ENCODE peak calls at places on chromosomes 4 and X, in four cellular contexts. One of them, this sample, is unnamed.

GRCh38 chrX:49037883-49038475 is 5.2 kb downstream of the TFE3 start:
- DNase-seq in esophagus muscularis mucosa: no peak
- DNase-seq in upper lobe of left lung: no peak
- DNase-seq in HCT116: no peak
- DNase-seq in this sample: no peak

GRCh38 chrX:71950066-71950465 is 39.4 kb downstream of the NHSL2 start:
- DNase-seq in upper lobe of left lung: no peak
- DNase-seq in HCT116: no peak
- DNase-seq in esophagus muscularis mucosa: no peak
- DNase-seq in this sample: no peak

GRCh38 chrX:136214551-136214950 is 36.6 kb downstream of the MAP7D3 start:
- DNase-seq in HCT116: no peak
- DNase-seq in upper lobe of left lung: no peak
- DNase-seq in esophagus muscularis mucosa: no peak
- DNase-seq in this sample: no peak

GRCh38 chr4:78775278-78776030 is 696 bp upstream of the BMP2K start:
- DNase-seq in HCT116: peak; percentile 46
- DNase-seq in upper lobe of left lung: peak; percentile 88
- DNase-seq in esophagus muscularis mucosa: peak; percentile 98
- DNase-seq in this sample: peak; percentile 84

GRCh38 chr4:150789864-150790263 is 207.9 kb downstream of the MAB21L2 start:
- DNase-seq in HCT116: no peak
- DNase-seq in esophagus muscularis mucosa: no peak
- DNase-seq in upper lobe of left lung: no peak
- DNase-seq in this sample: no peak

GRCh38 chrX:150767475-150768131 is 74.4 kb downstream of the MTMR1 start:
- DNase-seq in upper lobe of left lung: no peak
- DNase-seq in HCT116: no peak
- DNase-seq in esophagus muscularis mucosa: no peak
- DNase-seq in this sample: no peak

GRCh38 chr4:2942037-2942531 is 21.1 kb downstream of the NOP14 start:
- DNase-seq in upper lobe of left lung: no peak
- DNase-seq in esophagus muscularis mucosa: no peak
- DNase-seq in HCT116: no peak
- DNase-seq in this sample: peak; percentile 15

GRCh38 chr4:4507923-4508322 is 33.9 kb downstream of the STX18 start:
- DNase-seq in upper lobe of left lung: no peak
- DNase-seq in esophagus muscularis mucosa: no peak
- DNase-seq in HCT116: peak; percentile 12
- DNase-seq in this sample: no peak

GRCh38 chr4:115110191-115111166 is 2.9 kb downstream of the NDST4 start:
- DNase-seq in upper lobe of left lung: no peak
- DNase-seq in HCT116: no peak
- DNase-seq in esophagus muscularis mucosa: no peak
- DNase-seq in this sample: no peak
- TF ChIP-seq CTCF in upper lobe of left lung: no peak
- TF ChIP-seq CTCF in HCT116: no peak
- TF ChIP-seq CTCF in esophagus muscularis mucosa: no peak
- TF ChIP-seq CTCF in this sample: no peak

GRCh38 chrX:124335598-124335997 is 3.1 kb downstream of the TEX13D start:
- DNase-seq in upper lobe of left lung: no peak
- DNase-seq in HCT116: no peak
- DNase-seq in esophagus muscularis mucosa: no peak
- DNase-seq in this sample: no peak
- TF ChIP-seq POLR2AphosphoS5 in upper lobe of left lung: no peak
- TF ChIP-seq POLR2AphosphoS5 in HCT116: no peak
- TF ChIP-seq POLR2AphosphoS5 in esophagus muscularis mucosa: no peak
- TF ChIP-seq POLR2AphosphoS5 in this sample: no peak

DNA sequence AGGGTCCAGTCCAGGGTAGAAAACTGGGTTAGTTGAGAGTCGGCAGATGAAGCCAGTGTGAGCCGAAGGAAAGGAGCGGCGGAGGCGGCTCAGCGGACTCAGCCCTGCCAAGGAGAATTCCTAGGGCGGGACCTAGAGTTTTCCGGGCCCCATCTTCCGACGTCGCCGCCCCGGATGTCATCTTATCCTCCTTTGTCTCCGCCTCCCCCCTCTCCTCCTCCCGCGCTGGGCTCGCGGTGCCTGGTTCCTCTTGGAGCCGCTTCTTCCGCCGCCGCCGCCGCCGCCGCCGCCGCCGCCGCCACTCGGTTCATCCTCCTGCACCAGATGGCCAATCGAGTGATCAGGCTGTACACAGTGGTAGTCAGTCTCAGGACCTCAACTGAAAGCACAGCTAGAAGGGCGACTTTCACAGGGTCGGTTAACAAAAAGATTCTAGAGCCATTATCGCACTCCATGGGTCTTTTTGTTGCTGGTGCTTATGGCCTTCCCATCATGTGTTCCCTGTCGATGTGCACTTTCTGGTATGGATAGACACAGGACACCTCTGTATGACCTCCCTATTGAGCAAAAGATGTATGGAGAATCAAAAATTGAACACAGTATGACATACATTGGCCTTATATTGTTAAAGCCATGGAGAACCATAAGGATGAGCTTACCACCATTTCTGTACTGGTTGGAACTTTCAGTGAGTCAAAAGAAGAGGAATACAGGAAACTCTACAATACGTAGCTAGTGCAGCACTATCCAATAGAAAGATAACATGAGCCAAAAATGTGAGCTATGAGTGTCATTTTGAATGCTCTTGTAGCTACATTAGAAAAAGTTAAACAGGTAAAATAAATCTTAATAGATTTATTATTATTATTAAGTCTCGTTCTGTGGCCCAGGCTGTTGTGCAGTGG is 32.4 kb upstream of the THOC2 start:
- DNase-seq in HCT116: peak; percentile 57
- DNase-seq in esophagus muscularis mucosa: peak; percentile 93
- DNase-seq in upper lobe of left lung: peak; percentile 85
- DNase-seq in this sample: peak; percentile 78
- TF ChIP-seq POLR2A in HCT116: no peak
- TF ChIP-seq POLR2A in esophagus muscularis mucosa: no peak
- TF ChIP-seq POLR2A in upper lobe of left lung: peak; percentile 30
- TF ChIP-seq POLR2A in this sample: no peak

DNA sequence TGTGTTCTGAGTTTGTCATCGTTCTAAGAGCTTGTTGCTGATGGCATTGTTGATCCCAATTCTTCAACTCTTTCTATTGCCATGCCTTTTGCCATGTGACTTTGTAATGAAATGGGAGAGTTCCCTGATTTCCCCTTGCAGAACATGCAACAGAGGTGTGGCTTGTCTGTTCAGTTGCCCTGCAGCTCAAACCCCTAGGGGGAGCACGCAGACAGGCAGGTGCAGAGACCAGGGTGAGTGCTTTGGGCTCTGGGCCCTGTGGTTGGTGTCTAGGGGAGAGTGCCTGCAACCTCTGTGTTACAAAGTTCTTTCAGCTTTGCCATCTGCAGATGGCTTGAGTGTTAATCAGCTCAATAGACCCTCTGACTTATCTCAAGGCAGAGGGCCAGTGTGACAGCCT is 332.7 kb downstream of the MID1IP1 start:
- DNase-seq in HCT116: no peak
- DNase-seq in esophagus muscularis mucosa: no peak
- DNase-seq in upper lobe of left lung: no peak
- DNase-seq in this sample: no peak
- TF ChIP-seq CTCF in HCT116: peak; percentile 50
- TF ChIP-seq CTCF in esophagus muscularis mucosa: no peak
- TF ChIP-seq CTCF in upper lobe of left lung: no peak
- TF ChIP-seq CTCF in this sample: no peak

This sample was measured in breast epithelium.